ENCODE peak calls at places on chromosomes 3 and 15, in six cellular contexts. E is neuronal stem cell, P is IMR-90, F is mesenchymal stem cell, O is H9, Y is H1. N is an unnamed sample.

GRCh38 chr15:68256675-68257450 is 20.7 kb upstream of the FEM1B start:
- DNase-seq in E (peak; percentile 77), Y (peak; percentile 88), P (peak; percentile 68), F (peak; percentile 88), O (peak; percentile 96), N (peak; percentile 97)

GRCh38 chr15:68797589-68798377 is 22.9 kb downstream of the ANP32A start:
- DNase-seq in P (no peak), F (no peak), E (no peak), Y (no peak), O (no peak), N (peak; percentile 63)

GRCh38 chr3:62379206-62379834 is 6.0 kb upstream of the FEZF2 start:
- DNase-seq in E (no peak), F (no peak), O (peak; percentile 66), Y (no peak), P (no peak), N (peak; percentile 33)

GRCh38 chr15:47390208-47390765 is 327.0 kb upstream of the SEMA6D start:
- DNase-seq in P (no peak), F (no peak), E (no peak), Y (no peak), O (no peak), N (no peak)

GRCh38 chr15:95932676-95933075 is 397.8 kb upstream of the NR2F2 start:
- DNase-seq in Y (no peak), P (peak; percentile 10), E (no peak), F (peak; percentile 52), O (no peak), N (no peak)

GRCh38 chr3:113769551-113769950 is 22.7 kb downstream of the ATP6V1A start:
- DNase-seq in Y (no peak), O (no peak), F (peak; percentile 73), P (peak; percentile 70), E (no peak), N (no peak)

GRCh38 chr15:71296032-71296686 is 180.9 kb downstream of the THSD4 start:
- DNase-seq in O (no peak), E (no peak), F (peak; percentile 64), P (peak; percentile 96), Y (no peak), N (no peak)

GRCh38 chr3:134369231-134369741 is 5.0 kb downstream of the AMOTL2 start:
- DNase-seq in F (peak; percentile 82), O (peak; percentile 18), P (peak; percentile 72), E (no peak), Y (no peak), N (peak; percentile 88)

GRCh38 chr3:58999134-58999778 is 50.6 kb downstream of the CFAP20DC start:
- DNase-seq in Y (no peak), P (peak; percentile 33), E (no peak), F (peak; percentile 38), O (no peak), N (peak; percentile 8)

GRCh38 chr15:44536298-44536961 is 517 bp upstream of the EIF3J start:
- DNase-seq in P (peak; percentile 68), F (peak; percentile 92), Y (peak; percentile 76), E (peak; percentile 83), O (peak; percentile 96), N (peak; percentile 97)

GRCh38 chr3:24359102-24359501 is 135.5 kb downstream of the THRB start:
- DNase-seq in Y (no peak), F (no peak), O (no peak), E (no peak), P (no peak), N (no peak)

GRCh38 chr3:14805946-14806537 is 12.7 kb upstream of the FGD5 start:
- DNase-seq in P (no peak), F (no peak), Y (no peak), E (no peak), O (no peak), N (no peak)

GRCh38 chr3:134677196-134677986 is 26.6 kb upstream of the KY start:
- DNase-seq in F (no peak), E (peak; percentile 8), Y (peak; percentile 38), P (no peak), O (peak; percentile 84), N (peak; percentile 76)

GRCh38 chr3:112984485-112984884 is 6.3 kb upstream of the GTPBP8 start:
- DNase-seq in O (no peak), F (peak; percentile 49), E (no peak), P (peak; percentile 12), Y (no peak), N (no peak)

GRCh38 chr15:80252281-80252619 is 237 bp upstream of the CTXND1 start:
- DNase-seq in E (no peak), O (no peak), Y (no peak), P (no peak), F (no peak), N (peak; percentile 41)

GRCh38 chr3:15860014-15860934 is 62.5 kb upstream of the ANKRD28 start:
- DNase-seq in P (peak; percentile 58), E (peak; percentile 51), O (peak; percentile 84), Y (peak; percentile 38), F (peak; percentile 40), N (peak; percentile 82)

GRCh38 chr3:41208507-41208906 is 9.2 kb downstream of the CTNNB1 start:
- DNase-seq in O (no peak), F (no peak), Y (no peak), E (no peak), P (no peak), N (no peak)

GRCh38 chr15:31308185-31308639 is 18.4 kb upstream of the KLF13 start:
- DNase-seq in O (no peak), E (no peak), F (no peak), Y (no peak), P (no peak), N (no peak)

GRCh38 chr3:107662586-107662985 is 139.8 kb downstream of the BBX start:
- DNase-seq in F (peak; percentile 24), Y (no peak), E (no peak), P (peak; percentile 29), O (no peak), N (no peak)

GRCh38 chr3:132638721-132639120 is 20.9 kb downstream of the ACAD11 start:
- DNase-seq in E (no peak), Y (no peak), P (no peak), O (no peak), F (no peak), N (no peak)

GRCh38 chr15:31387101-31387482 is 60.5 kb downstream of the KLF13 start:
- DNase-seq in P (no peak), F (no peak), Y (no peak), E (no peak), O (no peak), N (no peak)

GRCh38 chr15:66936115-66936863 is 129.1 kb upstream of the SMAD3 start:
- DNase-seq in F (peak; percentile 18), P (peak; percentile 64), O (no peak), Y (no peak), E (no peak), N (no peak)

GRCh38 chr3:112973325-112974177 is 1.4 kb downstream of the CD200R1 start:
- DNase-seq in P (no peak), Y (no peak), O (no peak), F (no peak), E (no peak), N (no peak)

GRCh38 chr3:52518723-52519444 is 14.8 kb downstream of the NT5DC2 start:
- DNase-seq in F (peak; percentile 18), O (peak; percentile 84), P (no peak), Y (no peak), E (no peak), N (peak; percentile 45)

GRCh38 chr3:191412764-191413163 is 48.2 kb upstream of the PYDC2 start:
- DNase-seq in P (peak; percentile 97), E (no peak), Y (no peak), O (no peak), F (peak; percentile 62), N (peak; percentile 65)

DNA sequence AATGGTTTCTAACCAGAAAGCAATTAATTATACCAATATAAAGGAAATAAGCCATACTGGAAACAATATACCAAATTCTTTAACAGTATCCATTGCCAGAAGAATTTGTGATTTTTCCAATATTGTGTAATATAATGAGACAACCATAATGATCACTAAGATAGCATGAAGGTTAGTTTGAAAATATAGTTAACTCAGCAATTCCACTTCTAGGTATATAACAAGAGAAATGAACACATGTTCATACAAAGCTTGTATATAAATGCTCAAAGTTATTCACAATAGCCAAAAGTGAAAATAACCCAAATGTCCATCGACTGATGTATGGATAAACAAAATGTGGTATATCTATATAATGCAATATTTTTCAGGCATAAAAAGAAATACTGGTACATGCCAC is 369.1 kb downstream of the TBC1D5 start:
- DNase-seq in F (no peak), P (no peak), O (no peak), Y (no peak), E (no peak), N (no peak)
- H2BK15ac ChIP-seq in F (no peak overlapping the region), P (no peak overlapping the region), O (no peak overlapping the region), Y (no peak overlapping the region), E (no peak overlapping the region), N (no peak overlapping the region)

GRCh38 chr3:157088133-157088488 is 71.8 kb downstream of the CCNL1 start:
- DNase-seq in O (no peak), F (no peak), Y (no peak), P (no peak), E (no peak), N (no peak)
- H2BK15ac ChIP-seq in O (no peak overlapping the region), F (no peak overlapping the region), Y (no peak overlapping the region), P (peak overlapping the region; percentile 84), E (no peak overlapping the region), N (no peak overlapping the region)

GRCh38 chr3:11007534-11007933 is 15.0 kb downstream of the SLC6A1 start:
- DNase-seq in P (no peak), E (no peak), F (no peak), O (peak; percentile 86), Y (no peak), N (peak; percentile 79)

GRCh38 chr3:11009898-11010297 is 17.4 kb downstream of the SLC6A1 start:
- DNase-seq in Y (no peak), E (no peak), O (no peak), P (no peak), F (no peak), N (no peak)

GRCh38 chr3:11005686-11006256 is 13.2 kb downstream of the SLC6A1 start:
- DNase-seq in Y (no peak), P (peak; percentile 6), F (no peak), E (no peak), O (no peak), N (no peak)

GRCh38 chr3:11010406-11011165 is 18.0 kb downstream of the SLC6A1 start:
- DNase-seq in Y (no peak), E (no peak), O (no peak), F (no peak), P (no peak), N (no peak)

DNA sequence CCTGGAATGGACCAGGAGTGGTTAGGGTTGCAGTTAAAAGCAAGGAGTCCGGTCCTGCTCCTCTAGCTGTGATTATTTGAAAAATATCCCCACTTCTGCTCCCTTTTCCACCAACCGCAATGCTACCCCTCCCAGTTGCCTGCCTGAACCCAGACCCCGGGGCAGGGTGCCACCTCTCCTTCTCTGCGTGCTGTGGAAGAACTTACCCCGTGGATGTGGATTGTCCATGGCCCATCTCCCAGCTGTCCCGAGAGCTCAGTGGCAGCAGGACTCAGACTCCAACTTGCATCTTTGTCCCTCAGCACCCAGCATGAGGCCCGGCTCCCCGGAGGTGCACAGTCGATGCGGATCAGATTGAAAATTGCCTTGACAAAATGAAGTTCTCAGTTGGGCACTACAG is 14.4 kb downstream of the SLC6A1 start:
- DNase-seq in Y (no peak), E (no peak), O (no peak), F (no peak), P (no peak), N (no peak)
- H2BK15ac ChIP-seq in Y (no peak overlapping the region), E (no peak overlapping the region), O (no peak overlapping the region), F (no peak overlapping the region), P (no peak overlapping the region), N (no peak overlapping the region)

DNA sequence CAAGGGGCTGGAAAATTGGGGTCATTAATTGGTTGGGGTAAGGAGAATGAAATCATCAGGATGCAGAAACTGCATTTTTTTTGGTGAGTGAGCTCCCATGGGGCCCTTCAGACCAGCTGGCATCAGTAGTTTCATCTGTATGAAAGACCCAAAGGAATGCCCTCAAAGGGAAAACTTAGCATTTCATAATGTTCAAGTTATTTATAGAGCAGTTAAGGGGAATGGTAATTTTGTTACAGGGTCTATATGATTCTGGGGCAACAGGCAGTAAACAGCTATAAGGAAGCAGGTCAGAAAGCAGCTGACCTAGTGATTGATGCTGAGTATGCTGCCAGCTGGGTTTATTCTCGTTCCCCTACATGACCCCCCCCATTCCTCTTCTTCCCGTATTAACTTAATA is 448.9 kb downstream of the OCA2 start:
- DNase-seq in F (no peak), P (no peak), Y (no peak), O (no peak), E (no peak), N (no peak)
- H2BK15ac ChIP-seq in F (no peak overlapping the region), P (no peak overlapping the region), Y (no peak overlapping the region), O (no peak overlapping the region), E (no peak overlapping the region), N (no peak overlapping the region)